ENCODE peak calls at places on chromosomes 3 and 15, in four cellular contexts. One of them, this sample, is unnamed.

GRCh38 chr3:134364061-134364935 is 9.9 kb downstream of the AMOTL2 start:
- DNase-seq in AG08395: peak; percentile 94
- DNase-seq in activated CD8-positive, alpha-beta memory T cell treated with anti-CD3 and anti-CD28 coated beads for 24 hours: no peak
- DNase-seq in nephron progenitor cell: peak; percentile 95
- DNase-seq in this sample: no peak

GRCh38 chr15:45618813-45619212 is 16.0 kb upstream of the SQOR start:
- DNase-seq in AG08395: no peak
- DNase-seq in activated CD8-positive, alpha-beta memory T cell treated with anti-CD3 and anti-CD28 coated beads for 24 hours: no peak
- DNase-seq in nephron progenitor cell: peak; percentile 6
- DNase-seq in this sample: no peak

GRCh38 chr15:98599911-98600685 is 48.2 kb upstream of the IGF1R start:
- DNase-seq in AG08395: peak; percentile 27
- DNase-seq in activated CD8-positive, alpha-beta memory T cell treated with anti-CD3 and anti-CD28 coated beads for 24 hours: peak; percentile 73
- DNase-seq in nephron progenitor cell: no peak
- DNase-seq in this sample: peak; percentile 8

GRCh38 chr3:16060358-16060852 is 114.1 kb upstream of the GALNT15 start:
- DNase-seq in AG08395: peak; percentile 93
- DNase-seq in activated CD8-positive, alpha-beta memory T cell treated with anti-CD3 and anti-CD28 coated beads for 24 hours: no peak
- DNase-seq in nephron progenitor cell: no peak
- DNase-seq in this sample: no peak

GRCh38 chr3:170866499-170866898 is 3.5 kb downstream of the RPL22L1 start:
- DNase-seq in AG08395: no peak
- DNase-seq in activated CD8-positive, alpha-beta memory T cell treated with anti-CD3 and anti-CD28 coated beads for 24 hours: no peak
- DNase-seq in nephron progenitor cell: no peak
- DNase-seq in this sample: no peak

GRCh38 chr15:38251726-38252480 is 733 bp upstream of the SPRED1 start:
- DNase-seq in AG08395: peak; percentile 84
- DNase-seq in activated CD8-positive, alpha-beta memory T cell treated with anti-CD3 and anti-CD28 coated beads for 24 hours: peak; percentile 87
- DNase-seq in nephron progenitor cell: peak; percentile 92
- DNase-seq in this sample: no peak

GRCh38 chr3:183428140-183429023 is at the start of gene MCF2L2:
- DNase-seq in AG08395: peak; percentile 49
- DNase-seq in activated CD8-positive, alpha-beta memory T cell treated with anti-CD3 and anti-CD28 coated beads for 24 hours: peak; percentile 88
- DNase-seq in nephron progenitor cell: peak; percentile 76
- DNase-seq in this sample: peak; percentile 58

GRCh38 chr3:16884748-16885587 is at the start of gene PLCL2:
- DNase-seq in AG08395: peak; percentile 34
- DNase-seq in activated CD8-positive, alpha-beta memory T cell treated with anti-CD3 and anti-CD28 coated beads for 24 hours: peak; percentile 86
- DNase-seq in nephron progenitor cell: peak; percentile 64
- DNase-seq in this sample: peak; percentile 72

GRCh38 chr3:61894988-61895935 is 333.9 kb downstream of the PTPRG start:
- DNase-seq in AG08395: peak; percentile 52
- DNase-seq in activated CD8-positive, alpha-beta memory T cell treated with anti-CD3 and anti-CD28 coated beads for 24 hours: peak; percentile 60
- DNase-seq in nephron progenitor cell: no peak
- DNase-seq in this sample: peak; percentile 41

GRCh38 chr3:162217603-162218002 is 721.0 kb downstream of the OTOL1 start:
- DNase-seq in AG08395: peak; percentile 40
- DNase-seq in activated CD8-positive, alpha-beta memory T cell treated with anti-CD3 and anti-CD28 coated beads for 24 hours: no peak
- DNase-seq in nephron progenitor cell: no peak
- DNase-seq in this sample: no peak

GRCh38 chr3:114155370-114155821 is 23.5 kb downstream of the DRD3 start:
- DNase-seq in AG08395: no peak
- DNase-seq in activated CD8-positive, alpha-beta memory T cell treated with anti-CD3 and anti-CD28 coated beads for 24 hours: no peak
- DNase-seq in nephron progenitor cell: peak; percentile 18
- DNase-seq in this sample: peak; percentile 13

GRCh38 chr15:100802421-100803157 is 77.0 kb upstream of the ALDH1A3 start:
- DNase-seq in AG08395: no peak
- DNase-seq in activated CD8-positive, alpha-beta memory T cell treated with anti-CD3 and anti-CD28 coated beads for 24 hours: peak; percentile 30
- DNase-seq in nephron progenitor cell: no peak
- DNase-seq in this sample: no peak

GRCh38 chr15:75059607-75060006 is 36.2 kb downstream of the PPCDC start:
- DNase-seq in AG08395: no peak
- DNase-seq in activated CD8-positive, alpha-beta memory T cell treated with anti-CD3 and anti-CD28 coated beads for 24 hours: peak; percentile 30
- DNase-seq in nephron progenitor cell: no peak
- DNase-seq in this sample: no peak

GRCh38 chr15:92937880-92938279 is 37.8 kb downstream of the CHD2 start:
- DNase-seq in AG08395: no peak
- DNase-seq in activated CD8-positive, alpha-beta memory T cell treated with anti-CD3 and anti-CD28 coated beads for 24 hours: no peak
- DNase-seq in nephron progenitor cell: no peak
- DNase-seq in this sample: no peak

GRCh38 chr3:79515072-79515471 is 252.7 kb downstream of the ROBO1 start:
- DNase-seq in AG08395: no peak
- DNase-seq in activated CD8-positive, alpha-beta memory T cell treated with anti-CD3 and anti-CD28 coated beads for 24 hours: no peak
- DNase-seq in nephron progenitor cell: no peak
- DNase-seq in this sample: no peak

GRCh38 chr15:87973456-87974215 is 282.9 kb downstream of the NTRK3 start:
- DNase-seq in AG08395: no peak
- DNase-seq in activated CD8-positive, alpha-beta memory T cell treated with anti-CD3 and anti-CD28 coated beads for 24 hours: no peak
- DNase-seq in nephron progenitor cell: no peak
- DNase-seq in this sample: no peak

GRCh38 chr3:177491301-177492031 is 294.2 kb upstream of the TBL1XR1 start:
- DNase-seq in AG08395: peak; percentile 53
- DNase-seq in activated CD8-positive, alpha-beta memory T cell treated with anti-CD3 and anti-CD28 coated beads for 24 hours: no peak
- DNase-seq in nephron progenitor cell: no peak
- DNase-seq in this sample: no peak

GRCh38 chr3:39127907-39128303 is 20.4 kb downstream of the TTC21A start:
- DNase-seq in AG08395: no peak
- DNase-seq in activated CD8-positive, alpha-beta memory T cell treated with anti-CD3 and anti-CD28 coated beads for 24 hours: no peak
- DNase-seq in nephron progenitor cell: no peak
- DNase-seq in this sample: no peak

This sample was measured in T-cell.